ENCODE peak calls at places on chromosomes 12 and 14, in ten cellular contexts. One of them, this sample, is unnamed.

GRCh38 chr12:70365648-70366518 is at the start of gene KCNMB4:
- DNase-seq in neural progenitor cell: peak
- DNase-seq in endodermal cell: peak
- DNase-seq in H7: peak
- DNase-seq in lower lobe of right lung: peak
- DNase-seq in ovary: peak
- DNase-seq in HCT116: no peak
- DNase-seq in spleen: peak
- DNase-seq in transverse colon: peak
- DNase-seq in fibroblast of the aortic adventitia: peak
- DNase-seq in this sample: peak

GRCh38 chr12:68222336-68222735 is 3.3 kb downstream of the IL26 start:
- DNase-seq in neural progenitor cell: no peak
- DNase-seq in endodermal cell: no peak
- DNase-seq in H7: no peak
- DNase-seq in lower lobe of right lung: no peak
- DNase-seq in ovary: no peak
- DNase-seq in HCT116: no peak
- DNase-seq in spleen: no peak
- DNase-seq in transverse colon: no peak
- DNase-seq in fibroblast of the aortic adventitia: peak
- DNase-seq in this sample: no peak

GRCh38 chr14:76810953-76811400 is 1.7 kb downstream of the ANGEL1 start:
- DNase-seq in neural progenitor cell: peak
- DNase-seq in endodermal cell: no peak
- DNase-seq in H7: peak
- DNase-seq in lower lobe of right lung: no peak
- DNase-seq in ovary: no peak
- DNase-seq in HCT116: peak
- DNase-seq in spleen: no peak
- DNase-seq in transverse colon: peak
- DNase-seq in fibroblast of the aortic adventitia: peak
- DNase-seq in this sample: peak

GRCh38 chr12:24991209-24992049 is 42.5 kb upstream of the BCAT1 start:
- DNase-seq in neural progenitor cell: peak
- DNase-seq in endodermal cell: no peak
- DNase-seq in H7: peak
- DNase-seq in lower lobe of right lung: no peak
- DNase-seq in ovary: no peak
- DNase-seq in HCT116: peak
- DNase-seq in spleen: no peak
- DNase-seq in transverse colon: no peak
- DNase-seq in fibroblast of the aortic adventitia: peak
- DNase-seq in this sample: peak

GRCh38 chr12:12645485-12645884 is 33.8 kb downstream of the CREBL2 start:
- DNase-seq in neural progenitor cell: peak
- DNase-seq in endodermal cell: peak
- DNase-seq in H7: peak
- DNase-seq in lower lobe of right lung: no peak
- DNase-seq in ovary: no peak
- DNase-seq in HCT116: peak
- DNase-seq in spleen: no peak
- DNase-seq in transverse colon: peak
- DNase-seq in fibroblast of the aortic adventitia: peak
- DNase-seq in this sample: peak

GRCh38 chr14:91142214-91142668 is 28.4 kb downstream of the DGLUCY start:
- DNase-seq in neural progenitor cell: no peak
- DNase-seq in endodermal cell: no peak
- DNase-seq in H7: no peak
- DNase-seq in lower lobe of right lung: no peak
- DNase-seq in ovary: no peak
- DNase-seq in HCT116: no peak
- DNase-seq in spleen: peak
- DNase-seq in transverse colon: no peak
- DNase-seq in fibroblast of the aortic adventitia: no peak
- DNase-seq in this sample: peak

GRCh38 chr12:69254046-69254445 is 14.7 kb downstream of the CPSF6 start:
- DNase-seq in neural progenitor cell: peak
- DNase-seq in endodermal cell: no peak
- DNase-seq in H7: peak
- DNase-seq in lower lobe of right lung: no peak
- DNase-seq in ovary: no peak
- DNase-seq in HCT116: peak
- DNase-seq in spleen: no peak
- DNase-seq in transverse colon: no peak
- DNase-seq in fibroblast of the aortic adventitia: peak
- DNase-seq in this sample: peak

GRCh38 chr14:95527392-95528002 is 7.4 kb upstream of the GLRX5 start:
- DNase-seq in neural progenitor cell: peak
- DNase-seq in endodermal cell: no peak
- DNase-seq in H7: no peak
- DNase-seq in lower lobe of right lung: no peak
- DNase-seq in ovary: peak
- DNase-seq in HCT116: no peak
- DNase-seq in spleen: no peak
- DNase-seq in transverse colon: peak
- DNase-seq in fibroblast of the aortic adventitia: peak
- DNase-seq in this sample: peak

GRCh38 chr12:59393506-59393905 is 202.3 kb upstream of the SLC16A7 start:
- DNase-seq in neural progenitor cell: no peak
- DNase-seq in endodermal cell: no peak
- DNase-seq in H7: no peak
- DNase-seq in lower lobe of right lung: no peak
- DNase-seq in ovary: no peak
- DNase-seq in HCT116: no peak
- DNase-seq in spleen: no peak
- DNase-seq in transverse colon: no peak
- DNase-seq in fibroblast of the aortic adventitia: no peak
- DNase-seq in this sample: no peak

GRCh38 chr12:32379667-32380066 is 19.7 kb upstream of the FGD4 start:
- DNase-seq in neural progenitor cell: no peak
- DNase-seq in endodermal cell: no peak
- DNase-seq in H7: no peak
- DNase-seq in lower lobe of right lung: no peak
- DNase-seq in ovary: no peak
- DNase-seq in HCT116: no peak
- DNase-seq in spleen: no peak
- DNase-seq in transverse colon: no peak
- DNase-seq in fibroblast of the aortic adventitia: no peak
- DNase-seq in this sample: no peak

GRCh38 chr14:91872517-91873470 is 5.5 kb upstream of the TC2N start:
- DNase-seq in neural progenitor cell: no peak
- DNase-seq in endodermal cell: peak
- DNase-seq in H7: no peak
- DNase-seq in lower lobe of right lung: peak
- DNase-seq in ovary: no peak
- DNase-seq in HCT116: no peak
- DNase-seq in spleen: no peak
- DNase-seq in transverse colon: peak
- DNase-seq in fibroblast of the aortic adventitia: peak
- DNase-seq in this sample: peak

GRCh38 chr12:116712458-116713303 is 25.2 kb downstream of the SPRING1 start:
- DNase-seq in neural progenitor cell: no peak
- DNase-seq in endodermal cell: no peak
- DNase-seq in H7: no peak
- DNase-seq in lower lobe of right lung: no peak
- DNase-seq in ovary: no peak
- DNase-seq in HCT116: no peak
- DNase-seq in spleen: no peak
- DNase-seq in transverse colon: no peak
- DNase-seq in fibroblast of the aortic adventitia: no peak
- DNase-seq in this sample: no peak

GRCh38 chr14:77059276-77059934 is 30.9 kb upstream of the IRF2BPL start:
- DNase-seq in neural progenitor cell: peak
- DNase-seq in endodermal cell: peak
- DNase-seq in H7: peak
- DNase-seq in lower lobe of right lung: no peak
- DNase-seq in ovary: no peak
- DNase-seq in HCT116: peak
- DNase-seq in spleen: no peak
- DNase-seq in transverse colon: no peak
- DNase-seq in fibroblast of the aortic adventitia: peak
- DNase-seq in this sample: peak

GRCh38 chr14:92952497-92953298 is 29.7 kb downstream of the CHGA start:
- DNase-seq in neural progenitor cell: no peak
- DNase-seq in endodermal cell: no peak
- DNase-seq in H7: no peak
- DNase-seq in lower lobe of right lung: no peak
- DNase-seq in ovary: no peak
- DNase-seq in HCT116: no peak
- DNase-seq in spleen: no peak
- DNase-seq in transverse colon: no peak
- DNase-seq in fibroblast of the aortic adventitia: no peak
- DNase-seq in this sample: no peak

GRCh38 chr12:124544983-124545382 is 22.4 kb downstream of the NCOR2 start:
- DNase-seq in neural progenitor cell: no peak
- DNase-seq in endodermal cell: no peak
- DNase-seq in H7: no peak
- DNase-seq in lower lobe of right lung: no peak
- DNase-seq in ovary: no peak
- DNase-seq in HCT116: no peak
- DNase-seq in spleen: peak
- DNase-seq in transverse colon: no peak
- DNase-seq in fibroblast of the aortic adventitia: no peak
- DNase-seq in this sample: no peak

GRCh38 chr12:116689586-116689985 is 48.3 kb downstream of the SPRING1 start:
- DNase-seq in neural progenitor cell: no peak
- DNase-seq in endodermal cell: no peak
- DNase-seq in H7: no peak
- DNase-seq in lower lobe of right lung: no peak
- DNase-seq in ovary: no peak
- DNase-seq in HCT116: no peak
- DNase-seq in spleen: no peak
- DNase-seq in transverse colon: no peak
- DNase-seq in fibroblast of the aortic adventitia: no peak
- DNase-seq in this sample: no peak

GRCh38 chr12:52278530-52278929 is 4.1 kb downstream of the KRT86 start:
- DNase-seq in neural progenitor cell: peak
- DNase-seq in endodermal cell: no peak
- DNase-seq in H7: no peak
- DNase-seq in lower lobe of right lung: no peak
- DNase-seq in ovary: no peak
- DNase-seq in HCT116: no peak
- DNase-seq in spleen: no peak
- DNase-seq in transverse colon: no peak
- DNase-seq in fibroblast of the aortic adventitia: no peak
- DNase-seq in this sample: no peak
- H3K4me3 ChIP-seq in neural progenitor cell: peak
- H3K4me3 ChIP-seq in endodermal cell: no peak
- H3K4me3 ChIP-seq in H7: peak
- H3K4me3 ChIP-seq in lower lobe of right lung: no peak
- H3K4me3 ChIP-seq in ovary: no peak
- H3K4me3 ChIP-seq in HCT116: peak
- H3K4me3 ChIP-seq in spleen: no peak
- H3K4me3 ChIP-seq in transverse colon: no peak
- H3K4me3 ChIP-seq in fibroblast of the aortic adventitia: no peak
- H3K4me3 ChIP-seq in this sample: no peak

GRCh38 chr12:673849-674248 is 10.6 kb upstream of the NINJ2 start:
- DNase-seq in neural progenitor cell: no peak
- DNase-seq in endodermal cell: peak
- DNase-seq in H7: no peak
- DNase-seq in lower lobe of right lung: no peak
- DNase-seq in ovary: no peak
- DNase-seq in HCT116: no peak
- DNase-seq in spleen: no peak
- DNase-seq in transverse colon: no peak
- DNase-seq in fibroblast of the aortic adventitia: no peak
- DNase-seq in this sample: no peak

GRCh38 chr12:678747-679712 is 15.8 kb upstream of the NINJ2 start:
- DNase-seq in neural progenitor cell: no peak
- DNase-seq in endodermal cell: no peak
- DNase-seq in H7: no peak
- DNase-seq in lower lobe of right lung: no peak
- DNase-seq in ovary: no peak
- DNase-seq in HCT116: no peak
- DNase-seq in spleen: no peak
- DNase-seq in transverse colon: no peak
- DNase-seq in fibroblast of the aortic adventitia: no peak
- DNase-seq in this sample: no peak

GRCh38 chr12:675562-675961 is 12.3 kb upstream of the NINJ2 start:
- DNase-seq in neural progenitor cell: no peak
- DNase-seq in endodermal cell: no peak
- DNase-seq in H7: no peak
- DNase-seq in lower lobe of right lung: no peak
- DNase-seq in ovary: no peak
- DNase-seq in HCT116: no peak
- DNase-seq in spleen: no peak
- DNase-seq in transverse colon: no peak
- DNase-seq in fibroblast of the aortic adventitia: no peak
- DNase-seq in this sample: no peak

DNA sequence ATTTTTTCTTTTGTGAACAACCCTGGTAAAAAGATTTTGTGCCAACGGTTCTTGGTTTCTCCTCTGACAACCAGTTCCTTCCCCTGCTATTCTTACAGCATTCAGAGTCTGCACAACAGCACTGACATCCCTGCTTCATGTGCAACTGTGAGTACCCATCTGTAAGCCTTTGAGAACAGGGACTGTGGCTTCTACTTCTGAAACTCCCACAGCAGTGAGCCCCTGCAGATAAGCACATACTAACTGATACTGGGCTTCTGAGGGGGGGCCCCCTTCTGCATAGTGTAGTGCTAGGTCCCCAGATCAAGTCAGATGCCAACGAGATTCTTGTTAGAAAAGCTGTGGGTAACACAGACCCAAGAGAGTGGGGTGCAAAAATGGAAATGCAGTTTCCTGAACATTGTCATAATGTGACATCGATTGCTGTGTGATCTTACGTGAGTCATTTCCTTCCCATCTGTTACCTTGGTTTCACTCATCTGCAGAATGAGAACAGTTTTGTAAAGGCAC is 11.1 kb upstream of the NINJ2 start:
- DNase-seq in neural progenitor cell: no peak
- DNase-seq in endodermal cell: peak
- DNase-seq in H7: no peak
- DNase-seq in lower lobe of right lung: no peak
- DNase-seq in ovary: no peak
- DNase-seq in HCT116: no peak
- DNase-seq in spleen: no peak
- DNase-seq in transverse colon: no peak
- DNase-seq in fibroblast of the aortic adventitia: no peak
- DNase-seq in this sample: peak
- H3K4me3 ChIP-seq in neural progenitor cell: no peak
- H3K4me3 ChIP-seq in endodermal cell: no peak
- H3K4me3 ChIP-seq in H7: no peak
- H3K4me3 ChIP-seq in lower lobe of right lung: no peak
- H3K4me3 ChIP-seq in ovary: no peak
- H3K4me3 ChIP-seq in HCT116: no peak
- H3K4me3 ChIP-seq in spleen: no peak
- H3K4me3 ChIP-seq in transverse colon: no peak
- H3K4me3 ChIP-seq in fibroblast of the aortic adventitia: no peak
- H3K4me3 ChIP-seq in this sample: no peak

GRCh38 chr14:69231486-69231885 is 28.5 kb upstream of the GALNT16 start:
- DNase-seq in neural progenitor cell: no peak
- DNase-seq in endodermal cell: no peak
- DNase-seq in H7: no peak
- DNase-seq in lower lobe of right lung: no peak
- DNase-seq in ovary: no peak
- DNase-seq in HCT116: no peak
- DNase-seq in spleen: no peak
- DNase-seq in transverse colon: no peak
- DNase-seq in fibroblast of the aortic adventitia: no peak
- DNase-seq in this sample: no peak
- H3K4me3 ChIP-seq in neural progenitor cell: no peak
- H3K4me3 ChIP-seq in endodermal cell: no peak
- H3K4me3 ChIP-seq in H7: no peak
- H3K4me3 ChIP-seq in lower lobe of right lung: no peak
- H3K4me3 ChIP-seq in ovary: no peak
- H3K4me3 ChIP-seq in HCT116: no peak
- H3K4me3 ChIP-seq in spleen: no peak
- H3K4me3 ChIP-seq in transverse colon: no peak
- H3K4me3 ChIP-seq in fibroblast of the aortic adventitia: no peak
- H3K4me3 ChIP-seq in this sample: no peak

GRCh38 chr14:102484316-102484715 is 25.3 kb downstream of the ANKRD9 start:
- DNase-seq in neural progenitor cell: no peak
- DNase-seq in endodermal cell: no peak
- DNase-seq in H7: no peak
- DNase-seq in lower lobe of right lung: no peak
- DNase-seq in ovary: no peak
- DNase-seq in HCT116: no peak
- DNase-seq in spleen: no peak
- DNase-seq in transverse colon: no peak
- DNase-seq in fibroblast of the aortic adventitia: no peak
- DNase-seq in this sample: no peak
- H3K4me3 ChIP-seq in neural progenitor cell: no peak
- H3K4me3 ChIP-seq in endodermal cell: no peak
- H3K4me3 ChIP-seq in H7: no peak
- H3K4me3 ChIP-seq in lower lobe of right lung: no peak
- H3K4me3 ChIP-seq in ovary: no peak
- H3K4me3 ChIP-seq in HCT116: no peak
- H3K4me3 ChIP-seq in spleen: no peak
- H3K4me3 ChIP-seq in transverse colon: no peak
- H3K4me3 ChIP-seq in fibroblast of the aortic adventitia: no peak
- H3K4me3 ChIP-seq in this sample: no peak